ENCODE peak calls at places on chromosomes 4 and X, in nine cellular contexts. Z, Y, H, X, I, A, B, M and E are unnamed samples. For H3K36me3, the result is how much of the 10 kb centered on the place peaks cover.

GRCh38 chrX:129932137-129932791 is 26.3 kb downstream of the UTP14A start:
- DNase-seq in Z (peak), Y (peak), H (peak), X (peak), I (peak), A (peak), B (peak), M (peak), E (peak)

GRCh38 chr4:140359571-140360427 is 13.6 kb upstream of the SCOC start:
- DNase-seq in Z (peak), Y (peak), H (peak), X (peak), I (peak), A (peak), B (peak), M (peak), E (peak)

GRCh38 chr4:95050980-95051688 is 293.4 kb downstream of the BMPR1B start:
- DNase-seq in Z (no peak), Y (no peak), H (no peak), X (no peak), I (no peak), A (no peak), B (no peak), M (peak), E (no peak)

GRCh38 chr4:28723371-28723770 is 1862.7 kb downstream of the STIM2 start:
- DNase-seq in Z (no peak), Y (no peak), H (no peak), X (no peak), I (no peak), A (no peak), B (no peak), M (no peak), E (no peak)

GRCh38 chrX:17930850-17931249 is 69.8 kb upstream of the RAI2 start:
- DNase-seq in Z (peak), Y (no peak), H (no peak), X (no peak), I (no peak), A (no peak), B (no peak), M (no peak), E (no peak)

GRCh38 chr4:55214172-55214571 is 88.8 kb upstream of the KDR start:
- DNase-seq in Z (no peak), Y (no peak), H (no peak), X (peak), I (no peak), A (no peak), B (peak), M (no peak), E (no peak)

GRCh38 chr4:16890651-16891050 is 7.8 kb downstream of the LDB2 start:
- DNase-seq in Z (no peak), Y (no peak), H (no peak), X (no peak), I (no peak), A (no peak), B (no peak), M (no peak), E (no peak)

GRCh38 chrX:74434336-74434735 is 13.0 kb downstream of the SLC16A2 start:
- DNase-seq in Z (no peak), Y (no peak), H (no peak), X (no peak), I (no peak), A (no peak), B (no peak), M (no peak), E (no peak)

GRCh38 chrX:136344321-136344720 is 43.6 kb downstream of the ADGRG4 start:
- DNase-seq in Z (no peak), Y (no peak), H (no peak), X (no peak), I (no peak), A (no peak), B (no peak), M (no peak), E (no peak)

GRCh38 chr4:103008875-103009729 is 10.4 kb downstream of the SLC9B1 start:
- DNase-seq in Z (peak), Y (peak), H (peak), X (peak), I (peak), A (no peak), B (peak), M (no peak), E (no peak)

GRCh38 chrX:123962794-123963373 is 1.4 kb downstream of the STAG2 start:
- DNase-seq in Z (peak), Y (peak), H (peak), X (peak), I (peak), A (peak), B (peak), M (peak), E (peak)

DNA sequence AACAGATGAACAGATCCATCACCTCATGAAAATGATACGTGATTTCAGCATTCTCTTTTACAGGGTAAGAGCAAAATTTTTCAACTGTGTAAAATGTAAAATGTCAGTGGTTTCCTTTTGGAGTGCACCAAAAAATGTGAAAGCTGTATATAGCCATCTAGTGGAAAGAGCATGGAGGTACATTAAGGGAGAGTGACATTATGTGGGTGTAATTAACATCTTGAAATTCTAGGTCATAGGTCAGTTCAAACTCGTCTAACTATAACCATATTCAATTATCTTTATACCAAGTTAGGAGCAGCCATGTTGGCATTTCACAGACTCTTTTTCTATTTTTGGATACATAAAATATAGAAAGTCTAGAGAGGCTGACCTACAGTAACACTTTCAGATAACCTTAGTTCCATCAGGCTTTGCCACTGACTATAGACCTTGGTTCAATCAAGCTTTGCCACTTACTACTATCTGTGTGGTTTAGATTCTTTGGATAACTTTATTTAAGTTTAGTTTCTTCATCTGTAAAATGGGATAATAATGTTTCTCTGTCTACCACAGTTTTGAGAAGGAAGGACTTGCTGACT is 30.2 kb downstream of the NEIL3 start:
- DNase-seq in Z (peak), Y (peak), H (peak), X (peak), I (no peak), A (no peak), B (peak), M (no peak), E (no peak)
- H3K27ac ChIP-seq in Z (no peak), Y (no peak), H (no peak), X (no peak), I (no peak), A (no peak), B (no peak), M (no peak), E (no peak)

DNA sequence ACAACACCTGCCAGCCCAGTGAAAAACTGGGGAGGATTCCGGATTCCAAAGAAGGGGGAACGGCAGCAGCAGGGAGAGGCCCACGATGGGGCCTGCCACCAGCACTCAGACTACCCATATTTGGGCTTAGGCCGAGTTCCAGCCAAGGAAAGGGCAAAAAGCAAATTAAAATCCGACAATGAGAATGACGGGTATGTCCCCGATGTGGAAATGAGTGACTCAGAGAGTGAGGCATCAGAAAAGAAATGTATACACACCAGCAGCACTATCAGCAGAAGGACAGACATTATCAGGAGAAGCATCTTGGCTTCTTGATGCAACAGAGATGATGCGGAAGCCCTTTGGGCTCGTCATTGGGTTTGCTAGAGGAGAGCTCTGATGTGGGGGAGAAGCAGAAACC is 62.4 kb downstream of the JADE1 start:
- DNase-seq in Z (no peak), Y (no peak), H (peak), X (peak), I (peak), A (no peak), B (no peak), M (no peak), E (no peak)
- H3K36me3 ChIP-seq in Z (half or more), Y (under half), H (under half), X (under half), I (under half), A (under half), B (half or more), M (half or more), E (under half)

DNA sequence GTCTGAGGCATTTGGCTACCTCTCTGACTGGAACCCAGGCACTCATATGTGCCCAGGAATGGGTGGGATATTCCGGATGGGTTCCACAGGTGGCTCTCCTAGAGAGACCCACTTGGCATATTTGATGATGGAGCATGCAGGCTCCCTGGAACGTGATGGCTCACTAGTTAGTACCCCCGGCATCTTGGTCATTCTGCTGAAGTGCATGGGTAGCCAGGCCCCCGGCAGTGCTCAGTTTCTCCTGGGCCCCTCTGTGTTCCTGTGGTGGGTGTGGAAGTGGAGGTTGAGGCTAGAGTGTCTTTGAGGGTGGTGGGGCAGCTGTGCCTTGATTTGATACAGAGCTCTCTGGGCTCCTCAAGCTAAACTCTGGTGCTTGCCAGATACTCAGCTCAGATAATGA is 29.4 kb downstream of the NBDY start:
- DNase-seq in Z (no peak), Y (no peak), H (no peak), X (no peak), I (no peak), A (no peak), B (no peak), M (no peak), E (no peak)
- H3K4me3 ChIP-seq in Z (no peak), Y (no peak), H (no peak), X (no peak), I (no peak), A (no peak), B (no peak), M (no peak), E (no peak)

DNA sequence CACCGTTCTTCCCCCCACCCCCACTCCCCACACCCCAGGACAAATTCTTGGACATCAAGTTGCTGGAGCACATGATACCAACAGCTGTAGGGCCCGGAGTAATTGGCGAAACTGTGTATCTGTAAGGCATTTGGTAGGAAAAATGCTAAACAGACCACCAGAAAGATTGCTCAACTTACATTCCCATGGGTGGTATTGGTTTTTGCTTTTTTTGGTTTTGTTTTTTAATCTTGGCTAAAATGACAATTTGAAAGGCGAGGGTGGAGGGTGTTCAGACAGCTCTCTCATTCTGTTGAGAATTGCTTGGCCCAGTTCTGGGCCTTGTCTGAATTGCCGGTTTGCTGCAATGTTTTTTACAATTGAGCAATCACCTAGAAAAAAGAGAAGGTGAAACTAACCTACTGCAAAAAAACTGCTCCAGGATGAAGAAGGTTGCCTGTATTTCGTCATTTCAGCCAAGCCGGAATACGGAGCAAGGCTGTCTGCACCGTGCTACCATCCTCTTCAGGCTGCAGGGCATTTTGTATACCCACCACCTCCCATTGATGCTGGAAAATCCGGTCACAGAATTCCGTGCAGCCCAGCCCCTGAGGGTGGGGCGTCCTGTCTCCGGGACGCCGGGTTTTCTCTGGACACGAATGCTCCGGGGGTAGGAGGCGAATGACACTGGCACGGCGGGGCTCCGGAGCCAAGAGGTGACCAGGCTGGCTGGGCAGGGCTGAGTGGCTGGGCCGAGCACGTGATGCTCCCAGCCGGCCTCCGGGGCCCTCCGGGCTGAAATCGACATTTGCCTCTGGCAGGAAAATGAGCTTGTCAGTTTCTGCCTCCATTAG is at the start of gene CLCN4:
- DNase-seq in Z (peak), Y (no peak), H (no peak), X (no peak), I (peak), A (peak), B (peak), M (peak), E (peak)
- H3K27ac ChIP-seq in Z (peak), Y (no peak), H (peak), X (peak), I (peak), A (peak), B (peak), M (peak), E (peak)

DNA sequence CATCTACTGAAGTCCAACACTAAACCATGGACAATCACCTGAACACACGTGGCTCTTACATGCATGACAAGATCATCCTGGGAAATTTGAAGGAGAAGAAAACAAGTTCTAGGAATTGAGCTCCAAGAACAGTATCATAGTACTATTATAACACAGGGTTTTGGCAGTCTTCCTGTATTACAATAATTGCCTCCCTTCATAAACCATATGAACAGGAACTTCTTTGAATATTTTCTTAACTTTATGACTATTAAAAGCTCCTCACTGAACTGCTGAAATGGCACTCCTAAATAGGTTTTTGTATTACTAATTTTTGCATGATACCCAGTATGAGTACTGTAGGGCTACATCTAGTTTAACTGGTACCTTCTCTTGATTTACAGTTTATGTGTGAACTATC is 130.0 kb downstream of the ZAR1 start:
- DNase-seq in Z (no peak), Y (no peak), H (no peak), X (no peak), I (no peak), A (no peak), B (no peak), M (no peak), E (no peak)
- H3K36me3 ChIP-seq in Z (under half), Y (under half), H (under half), X (under half), I (under half), A (under half), B (under half), M (under half), E (under half)

DNA sequence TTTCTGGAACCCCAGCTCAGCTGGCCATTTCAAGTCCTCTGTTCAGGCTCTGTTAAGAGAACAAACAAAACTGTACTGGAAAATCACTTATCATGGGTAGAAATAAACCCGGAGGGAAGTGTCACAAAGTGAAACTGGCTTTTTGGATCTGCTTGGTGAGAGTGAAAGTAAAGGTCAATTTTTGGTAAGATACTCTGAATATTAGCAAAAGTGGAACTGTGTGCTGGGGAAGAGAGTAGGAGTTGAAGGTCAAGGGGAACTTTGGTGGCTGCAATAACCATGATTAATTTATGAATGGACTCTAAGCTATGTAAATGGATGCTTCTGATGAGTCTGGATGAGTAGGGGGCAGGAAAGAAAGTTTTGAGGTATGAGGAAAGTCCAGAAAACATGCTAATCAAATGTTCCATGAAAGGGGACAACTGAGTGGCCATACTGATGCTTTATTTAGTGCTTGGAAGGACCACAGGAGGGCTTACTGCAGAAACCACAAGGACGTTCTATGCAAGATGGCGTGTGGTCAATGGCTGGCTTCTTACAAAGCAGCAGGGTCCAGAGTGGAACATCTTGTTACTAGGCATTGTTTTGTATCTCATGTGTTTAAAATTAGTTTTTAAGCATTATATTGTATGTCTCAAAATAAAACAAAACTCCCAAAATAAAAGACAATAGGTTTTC is 36.8 kb upstream of the TNIP3 start:
- DNase-seq in Z (no peak), Y (no peak), H (no peak), X (no peak), I (no peak), A (no peak), B (no peak), M (no peak), E (no peak)
- H3K4me3 ChIP-seq in Z (no peak), Y (peak), H (no peak), X (no peak), I (no peak), A (no peak), B (no peak), M (no peak), E (no peak)

DNA sequence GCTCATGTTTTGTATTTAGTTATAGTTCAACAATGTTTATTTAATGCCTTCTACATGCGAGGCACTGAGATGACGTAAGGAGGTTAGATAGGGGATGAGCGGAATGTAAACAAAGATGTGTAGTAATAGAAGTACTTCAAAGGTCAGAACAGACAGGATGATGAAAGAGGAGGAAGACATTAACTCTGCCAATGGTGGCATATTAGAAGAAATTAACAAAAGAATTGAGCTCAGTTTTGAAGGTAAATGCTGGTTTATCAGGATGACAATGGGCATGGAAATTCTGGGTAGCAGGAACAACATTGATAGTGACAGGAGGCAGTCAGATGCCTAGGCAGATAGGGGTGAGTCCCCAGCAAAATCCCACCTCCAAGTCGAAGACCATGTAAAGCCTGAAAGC is 62.3 kb upstream of the PGRMC2 start:
- DNase-seq in Z (no peak), Y (no peak), H (peak), X (no peak), I (peak), A (no peak), B (no peak), M (no peak), E (no peak)
- H3K27ac ChIP-seq in Z (no peak), Y (no peak), H (peak), X (no peak), I (peak), A (no peak), B (no peak), M (no peak), E (peak)